ENCODE peak calls at places on chromosomes 6 and 20, in six cellular contexts. One of them, this sample, is unnamed.

GRCh38 chr6:29112135-29112534 is 4.3 kb downstream of the OR2J3 start:
- DNase-seq in HL-60: no peak
- DNase-seq in K562: no peak
- DNase-seq in GM12878: no peak
- DNase-seq in H1: no peak
- DNase-seq in HepG2: peak
- DNase-seq in this sample: no peak

GRCh38 chr20:48584391-48585249 is 243.2 kb downstream of the PREX1 start:
- DNase-seq in HL-60: no peak
- DNase-seq in K562: no peak
- DNase-seq in GM12878: no peak
- DNase-seq in H1: no peak
- DNase-seq in HepG2: peak
- DNase-seq in this sample: no peak

GRCh38 chr6:12371641-12372146 is 81.5 kb downstream of the EDN1 start:
- DNase-seq in HL-60: no peak
- DNase-seq in K562: no peak
- DNase-seq in GM12878: no peak
- DNase-seq in H1: no peak
- DNase-seq in HepG2: peak
- DNase-seq in this sample: no peak

GRCh38 chr6:38378801-38379200 is 260.9 kb downstream of the BTBD9 start:
- DNase-seq in HL-60: no peak
- DNase-seq in K562: no peak
- DNase-seq in GM12878: no peak
- DNase-seq in H1: no peak
- DNase-seq in HepG2: no peak
- DNase-seq in this sample: no peak

GRCh38 chr20:4014031-4014474 is 1.3 kb downstream of the RNF24 start:
- DNase-seq in HL-60: peak
- DNase-seq in K562: peak
- DNase-seq in GM12878: no peak
- DNase-seq in H1: no peak
- DNase-seq in HepG2: peak
- DNase-seq in this sample: peak

GRCh38 chr6:19309661-19310060 is 527.5 kb upstream of the ID4 start:
- DNase-seq in HL-60: peak
- DNase-seq in K562: no peak
- DNase-seq in GM12878: no peak
- DNase-seq in H1: no peak
- DNase-seq in HepG2: no peak
- DNase-seq in this sample: no peak

GRCh38 chr20:62405108-62405980 is 1.7 kb downstream of the CABLES2 start:
- DNase-seq in HL-60: peak
- DNase-seq in K562: no peak
- DNase-seq in GM12878: no peak
- DNase-seq in H1: no peak
- DNase-seq in HepG2: peak
- DNase-seq in this sample: peak

GRCh38 chr6:112983741-112984221 is 636.7 kb downstream of the RFPL4B start:
- DNase-seq in HL-60: no peak
- DNase-seq in K562: no peak
- DNase-seq in GM12878: no peak
- DNase-seq in H1: no peak
- DNase-seq in HepG2: no peak
- DNase-seq in this sample: no peak

GRCh38 chr6:113859349-113860164 is 2.4 kb downstream of the MARCKS start:
- DNase-seq in HL-60: no peak
- DNase-seq in K562: no peak
- DNase-seq in GM12878: no peak
- DNase-seq in H1: no peak
- DNase-seq in HepG2: no peak
- DNase-seq in this sample: peak

GRCh38 chr6:26550250-26550993 is 12.3 kb downstream of the HMGN4 start:
- DNase-seq in HL-60: no peak
- DNase-seq in K562: peak
- DNase-seq in GM12878: no peak
- DNase-seq in H1: peak
- DNase-seq in HepG2: peak
- DNase-seq in this sample: peak

GRCh38 chr6:1761472-1761871 is 151.8 kb downstream of the FOXC1 start:
- DNase-seq in HL-60: no peak
- DNase-seq in K562: no peak
- DNase-seq in GM12878: no peak
- DNase-seq in H1: no peak
- DNase-seq in HepG2: peak
- DNase-seq in this sample: no peak

GRCh38 chr20:48897298-48898044 is 24.0 kb upstream of the ARFGEF2 start:
- DNase-seq in HL-60: no peak
- DNase-seq in K562: no peak
- DNase-seq in GM12878: no peak
- DNase-seq in H1: no peak
- DNase-seq in HepG2: no peak
- DNase-seq in this sample: no peak

GRCh38 chr6:19715166-19715558 is 122.0 kb upstream of the ID4 start:
- DNase-seq in HL-60: no peak
- DNase-seq in K562: no peak
- DNase-seq in GM12878: no peak
- DNase-seq in H1: no peak
- DNase-seq in HepG2: no peak
- DNase-seq in this sample: no peak

GRCh38 chr6:50899306-50899840 is 80.7 kb downstream of the TFAP2B start:
- DNase-seq in HL-60: no peak
- DNase-seq in K562: no peak
- DNase-seq in GM12878: no peak
- DNase-seq in H1: no peak
- DNase-seq in HepG2: no peak
- DNase-seq in this sample: no peak

GRCh38 chr6:69973138-69973537 is 106.8 kb downstream of the COL19A1 start:
- DNase-seq in HL-60: no peak
- DNase-seq in K562: no peak
- DNase-seq in GM12878: no peak
- DNase-seq in H1: no peak
- DNase-seq in HepG2: no peak
- DNase-seq in this sample: no peak

GRCh38 chr6:33015798-33016197 is 6.4 kb upstream of the HLA-DOA start:
- DNase-seq in HL-60: no peak
- DNase-seq in K562: no peak
- DNase-seq in GM12878: no peak
- DNase-seq in H1: no peak
- DNase-seq in HepG2: no peak
- DNase-seq in this sample: no peak

GRCh38 chr6:129094147-129094546 is 211.2 kb downstream of the LAMA2 start:
- DNase-seq in HL-60: no peak
- DNase-seq in K562: no peak
- DNase-seq in GM12878: no peak
- DNase-seq in H1: no peak
- DNase-seq in HepG2: no peak
- DNase-seq in this sample: no peak

GRCh38 chr20:6142348-6142993 is 19.6 kb upstream of the FERMT1 start:
- DNase-seq in HL-60: peak
- DNase-seq in K562: peak
- DNase-seq in GM12878: peak
- DNase-seq in H1: peak
- DNase-seq in HepG2: peak
- DNase-seq in this sample: peak

GRCh38 chr6:157269261-157269794 is 54.0 kb downstream of the TMEM242 start:
- DNase-seq in HL-60: no peak
- DNase-seq in K562: no peak
- DNase-seq in GM12878: no peak
- DNase-seq in H1: no peak
- DNase-seq in HepG2: no peak
- DNase-seq in this sample: no peak

GRCh38 chr6:69937402-69938131 is 71.2 kb downstream of the COL19A1 start:
- DNase-seq in HL-60: no peak
- DNase-seq in K562: no peak
- DNase-seq in GM12878: no peak
- DNase-seq in H1: no peak
- DNase-seq in HepG2: no peak
- DNase-seq in this sample: no peak

GRCh38 chr20:16417001-16417400 is 156.2 kb downstream of the KIF16B start:
- DNase-seq in HL-60: no peak
- DNase-seq in K562: no peak
- DNase-seq in GM12878: no peak
- DNase-seq in H1: no peak
- DNase-seq in HepG2: peak
- DNase-seq in this sample: no peak

GRCh38 chr6:28884423-28885148 is 39.2 kb downstream of the TRIM27 start:
- DNase-seq in HL-60: no peak
- DNase-seq in K562: no peak
- DNase-seq in GM12878: no peak
- DNase-seq in H1: no peak
- DNase-seq in HepG2: peak
- DNase-seq in this sample: peak

GRCh38 chr6:107624541-107624940 is 134.6 kb downstream of the SOBP start:
- DNase-seq in HL-60: no peak
- DNase-seq in K562: no peak
- DNase-seq in GM12878: no peak
- DNase-seq in H1: no peak
- DNase-seq in HepG2: no peak
- DNase-seq in this sample: no peak

GRCh38 chr20:49457444-49457843 is 25.0 kb downstream of the KCNB1 start:
- DNase-seq in HL-60: no peak
- DNase-seq in K562: no peak
- DNase-seq in GM12878: no peak
- DNase-seq in H1: no peak
- DNase-seq in HepG2: no peak
- DNase-seq in this sample: no peak

GRCh38 chr6:108697646-108698161 is 137.0 kb downstream of the FOXO3 start:
- DNase-seq in HL-60: no peak
- DNase-seq in K562: no peak
- DNase-seq in GM12878: no peak
- DNase-seq in H1: no peak
- DNase-seq in HepG2: no peak
- DNase-seq in this sample: no peak

GRCh38 chr20:63611646-63612045 is 15.3 kb downstream of the GMEB2 start:
- DNase-seq in HL-60: no peak
- DNase-seq in K562: no peak
- DNase-seq in GM12878: no peak
- DNase-seq in H1: no peak
- DNase-seq in HepG2: no peak
- DNase-seq in this sample: no peak

DNA sequence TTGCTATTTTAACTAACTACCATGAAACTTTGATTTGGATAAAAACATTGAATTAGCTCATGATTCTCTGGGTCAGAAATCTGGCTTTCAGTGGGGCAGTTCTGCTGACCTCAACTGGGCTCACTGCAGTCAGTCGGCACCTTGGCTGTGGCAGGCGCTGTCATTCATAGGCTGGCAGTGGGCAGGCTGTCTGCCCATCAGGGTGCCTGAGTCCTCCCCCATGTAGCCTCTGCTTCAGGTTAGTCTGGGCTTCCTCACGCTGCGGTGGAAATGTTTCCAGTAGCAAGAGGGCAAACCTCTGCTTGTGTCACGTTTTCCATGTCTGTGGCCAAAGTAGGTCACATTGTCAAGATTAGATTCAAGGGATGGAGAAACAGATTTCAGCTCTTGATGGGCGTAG is 251.0 kb upstream of the TCF21 start:
- DNase-seq in HL-60: no peak
- DNase-seq in K562: no peak
- DNase-seq in GM12878: no peak
- DNase-seq in H1: no peak
- DNase-seq in HepG2: no peak
- DNase-seq in this sample: no peak
- TF ChIP-seq GABPA in HL-60: no peak
- TF ChIP-seq GABPA in K562: no peak
- TF ChIP-seq GABPA in GM12878: no peak
- TF ChIP-seq GABPA in H1: no peak
- TF ChIP-seq GABPA in HepG2: no peak
- TF ChIP-seq GABPA in this sample: no peak

GRCh38 chr20:56626367-56627121 is 2.6 kb upstream of the TFAP2C start:
- DNase-seq in HL-60: no peak
- DNase-seq in K562: peak
- DNase-seq in GM12878: no peak
- DNase-seq in H1: peak
- DNase-seq in HepG2: no peak
- DNase-seq in this sample: peak
- TF ChIP-seq GABPA in HL-60: no peak
- TF ChIP-seq GABPA in K562: no peak
- TF ChIP-seq GABPA in GM12878: no peak
- TF ChIP-seq GABPA in H1: no peak
- TF ChIP-seq GABPA in HepG2: no peak
- TF ChIP-seq GABPA in this sample: no peak

GRCh38 chr6:47206626-47207025 is 103.1 kb downstream of the TNFRSF21 start:
- DNase-seq in HL-60: no peak
- DNase-seq in K562: no peak
- DNase-seq in GM12878: no peak
- DNase-seq in H1: no peak
- DNase-seq in HepG2: no peak
- DNase-seq in this sample: no peak

GRCh38 chr6:47207261-47207660 is 102.4 kb downstream of the TNFRSF21 start:
- DNase-seq in HL-60: no peak
- DNase-seq in K562: no peak
- DNase-seq in GM12878: no peak
- DNase-seq in H1: no peak
- DNase-seq in HepG2: no peak
- DNase-seq in this sample: no peak

GRCh38 chr6:47203968-47204611 is 105.6 kb downstream of the TNFRSF21 start:
- DNase-seq in HL-60: no peak
- DNase-seq in K562: no peak
- DNase-seq in GM12878: no peak
- DNase-seq in H1: no peak
- DNase-seq in HepG2: peak
- DNase-seq in this sample: no peak

DNA sequence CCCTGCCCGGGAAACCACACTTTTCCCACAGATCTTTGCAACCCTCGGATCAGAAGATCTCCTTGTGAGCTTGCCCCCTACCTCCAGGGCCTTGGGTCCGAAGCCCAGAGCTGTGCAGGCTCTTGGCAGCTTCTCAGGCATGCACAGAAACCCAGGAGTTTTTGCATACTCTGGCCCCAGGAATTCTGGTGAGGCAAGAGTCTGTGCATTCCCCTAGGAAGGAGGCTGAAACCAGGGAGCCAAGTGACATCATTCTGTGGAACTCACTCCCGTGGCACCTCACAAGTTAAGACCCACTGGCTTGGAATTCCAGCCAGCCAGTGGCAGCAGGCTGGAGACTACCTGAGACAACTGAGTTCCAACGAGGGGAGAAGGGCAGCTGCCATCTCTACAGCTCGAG is 100.1 kb downstream of the TNFRSF21 start:
- DNase-seq in HL-60: no peak
- DNase-seq in K562: no peak
- DNase-seq in GM12878: no peak
- DNase-seq in H1: no peak
- DNase-seq in HepG2: no peak
- DNase-seq in this sample: no peak
- TF ChIP-seq GABPA in HL-60: no peak
- TF ChIP-seq GABPA in K562: no peak
- TF ChIP-seq GABPA in GM12878: no peak
- TF ChIP-seq GABPA in H1: no peak
- TF ChIP-seq GABPA in HepG2: no peak
- TF ChIP-seq GABPA in this sample: no peak

GRCh38 chr6:147820520-147820919 is 312.0 kb downstream of the SAMD5 start:
- DNase-seq in HL-60: no peak
- DNase-seq in K562: no peak
- DNase-seq in GM12878: no peak
- DNase-seq in H1: no peak
- DNase-seq in HepG2: peak
- DNase-seq in this sample: no peak
- TF ChIP-seq GABPA in HL-60: no peak
- TF ChIP-seq GABPA in K562: no peak
- TF ChIP-seq GABPA in GM12878: no peak
- TF ChIP-seq GABPA in H1: no peak
- TF ChIP-seq GABPA in HepG2: no peak
- TF ChIP-seq GABPA in this sample: no peak